ENCODE peak calls at places on chromosomes 11 and 22, in four cellular contexts. P, Y, Z and I are unnamed samples.
A peak's percentile ranks its signal among the peaks of the same experiment; 100 is the strongest.

GRCh38 chr11:100515087-100515486 is 172.0 kb upstream of the ARHGAP42 start:
- DNase-seq in P (peak; percentile 42), Y (peak; percentile 1), Z (no peak), I (no peak)

GRCh38 chr11:126336646-126337045 is 18.8 kb upstream of the ST3GAL4 start:
- DNase-seq in P (no peak), Y (no peak), Z (no peak), I (no peak)

GRCh38 chr22:40436460-40437431 is 66.4 kb downstream of the SGSM3 start:
- DNase-seq in P (no peak), Y (peak; percentile 73), Z (peak; percentile 63), I (no peak)

GRCh38 chr22:30681840-30682239 is 12.8 kb upstream of the OSBP2 start:
- DNase-seq in P (no peak), Y (no peak), Z (no peak), I (no peak)

GRCh38 chr11:36034572-36035331 is 90.9 kb downstream of the LDLRAD3 start:
- DNase-seq in P (no peak), Y (peak; percentile 90), Z (no peak), I (no peak)

GRCh38 chr11:2762031-2762380 is 62.2 kb upstream of the KCNQ1OT1 start:
- DNase-seq in P (no peak), Y (no peak), Z (no peak), I (no peak)

GRCh38 chr11:76288166-76288978 is 82.1 kb upstream of the WNT11 start:
- DNase-seq in P (no peak), Y (no peak), Z (no peak), I (no peak)

GRCh38 chr11:2775626-2776350 is 76.0 kb upstream of the KCNQ1OT1 start:
- DNase-seq in P (peak; percentile 50), Y (no peak), Z (peak; percentile 17), I (no peak)

GRCh38 chr11:72681226-72682153 is 7.3 kb upstream of the PDE2A start:
- DNase-seq in P (no peak), Y (peak; percentile 51), Z (no peak), I (peak; percentile 48)

GRCh38 chr11:65129649-65130441 is 4.5 kb downstream of the SYVN1 start:
- DNase-seq in P (no peak), Y (no peak), Z (no peak), I (no peak)

GRCh38 chr11:65130631-65131416 is 3.5 kb downstream of the SYVN1 start:
- DNase-seq in P (no peak), Y (no peak), Z (peak; percentile 16), I (no peak)

GRCh38 chr11:65127473-65128181 is 5.5 kb downstream of the MRPL49 start:
- DNase-seq in P (no peak), Y (no peak), Z (no peak), I (no peak)

GRCh38 chr11:65126624-65127274 is 4.6 kb downstream of the MRPL49 start:
- DNase-seq in P (peak; percentile 49), Y (no peak), Z (no peak), I (no peak)

DNA sequence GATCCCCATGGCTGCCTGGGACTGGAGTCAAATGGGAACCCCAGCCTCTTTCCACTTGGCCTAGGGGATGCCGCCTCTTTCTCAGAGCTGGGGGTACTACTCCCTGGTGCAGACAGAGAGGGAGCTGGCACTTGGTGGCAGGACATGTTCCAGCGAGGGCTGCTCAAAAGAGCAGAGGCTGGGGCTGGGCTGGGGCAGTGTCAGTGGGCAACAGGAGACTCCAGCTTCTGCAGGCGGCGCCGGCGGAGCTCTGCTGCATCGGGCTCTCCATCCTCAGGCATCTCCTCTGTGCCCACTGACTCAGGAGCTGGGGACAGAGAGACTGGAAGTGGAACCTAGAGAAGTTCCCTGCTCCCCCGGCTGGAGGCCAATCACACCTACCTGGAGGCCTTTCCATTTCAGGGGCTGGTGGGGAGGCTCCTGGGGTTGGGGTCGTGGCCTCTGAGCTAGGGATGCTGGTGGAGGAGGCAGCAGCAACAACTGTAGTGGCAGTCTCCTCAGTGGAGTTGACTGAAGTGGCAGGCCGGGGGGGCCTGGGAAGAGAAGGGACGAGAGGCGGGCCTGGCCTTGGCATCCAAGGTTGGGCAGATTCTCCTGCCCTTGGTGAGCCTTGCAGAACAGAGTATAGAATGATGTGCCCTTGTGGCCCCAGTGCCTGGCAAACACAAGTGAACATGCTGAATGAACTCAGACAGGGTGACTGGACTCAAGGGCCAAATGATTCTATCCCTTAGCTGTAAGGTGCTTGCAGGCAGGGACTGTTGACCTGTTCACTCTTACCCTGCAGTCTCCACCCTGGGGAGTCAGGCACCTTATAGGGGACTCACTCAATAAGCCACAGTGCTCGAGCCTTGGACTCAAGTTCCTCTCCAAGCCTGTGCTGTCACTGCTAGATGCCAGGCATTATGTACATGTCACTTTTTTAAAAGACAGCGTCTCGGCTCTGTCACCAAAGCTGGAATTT is 5.9 kb downstream of the SYVN1 start:
- DNase-seq in P (peak; percentile 58), Y (no peak), Z (no peak), I (no peak)
- H3K27ac ChIP-seq in P (no peak overlapping the region), Y (no peak overlapping the region), Z (no peak overlapping the region), I (no peak overlapping the region)

GRCh38 chr11:9639985-9640384 is 23.9 kb upstream of the SWAP70 start:
- DNase-seq in P (no peak), Y (no peak), Z (no peak), I (no peak)
- H3K27ac ChIP-seq in P (no peak overlapping the region), Y (no peak overlapping the region), Z (no peak overlapping the region), I (no peak overlapping the region)

DNA sequence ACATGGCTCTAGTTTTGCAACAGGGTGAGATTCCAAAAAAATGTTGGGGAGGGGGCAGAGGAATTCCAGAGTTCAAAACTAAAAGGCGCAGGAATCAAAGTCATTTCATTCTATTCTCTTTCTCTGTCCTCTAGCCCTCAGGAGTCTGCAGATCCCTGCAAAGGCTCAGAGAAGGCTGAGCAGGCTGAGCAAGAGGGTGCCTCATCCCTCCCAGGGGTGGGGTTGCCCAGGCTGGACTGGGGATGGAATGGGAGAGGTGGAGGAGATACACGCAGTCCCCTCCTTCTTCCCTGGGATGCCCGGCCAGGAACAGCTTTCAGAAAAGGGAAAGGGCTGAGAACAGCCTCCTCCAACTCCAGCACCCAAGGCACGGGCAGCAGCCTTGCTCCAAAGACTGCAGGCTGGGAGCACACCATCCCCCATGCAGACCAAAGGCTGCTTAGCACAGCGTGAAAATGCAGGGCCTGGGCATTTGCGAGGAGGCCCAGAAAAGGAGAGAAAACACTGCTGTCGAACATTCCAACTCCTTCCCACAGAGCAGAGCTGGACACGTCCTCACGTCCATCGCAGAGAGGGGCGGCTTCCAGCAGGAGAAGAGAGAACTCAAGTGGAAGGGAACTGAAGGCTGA is 51.8 kb downstream of the MN1 start:
- DNase-seq in P (no peak), Y (peak; percentile 78), Z (no peak), I (no peak)
- H3K27ac ChIP-seq in P (no peak overlapping the region), Y (peak overlapping the region; percentile 83), Z (peak overlapping the region; percentile 79), I (peak overlapping the region; percentile 36)

GRCh38 chr11:66693356-66694055 is 15.8 kb upstream of the RBM4B start:
- DNase-seq in P (no peak), Y (no peak), Z (no peak), I (no peak)

GRCh38 chr11:66696186-66696585 is 18.5 kb upstream of the RBM4B start:
- DNase-seq in P (no peak), Y (no peak), Z (no peak), I (no peak)

GRCh38 chr11:66694056-66694410 is 16.3 kb upstream of the RBM4B start:
- DNase-seq in P (no peak), Y (no peak), Z (no peak), I (no peak)

GRCh38 chr11:66692871-66693331 is 15.2 kb upstream of the RBM4B start:
- DNase-seq in P (no peak), Y (no peak), Z (no peak), I (no peak)

GRCh38 chr11:66694732-66695207 is 17.1 kb upstream of the RBM4B start:
- DNase-seq in P (peak; percentile 99), Y (peak; percentile 97), Z (peak; percentile 85), I (peak; percentile 69)
- H3K27ac ChIP-seq in P (no peak overlapping the region), Y (no peak overlapping the region), Z (no peak overlapping the region), I (no peak overlapping the region)

DNA sequence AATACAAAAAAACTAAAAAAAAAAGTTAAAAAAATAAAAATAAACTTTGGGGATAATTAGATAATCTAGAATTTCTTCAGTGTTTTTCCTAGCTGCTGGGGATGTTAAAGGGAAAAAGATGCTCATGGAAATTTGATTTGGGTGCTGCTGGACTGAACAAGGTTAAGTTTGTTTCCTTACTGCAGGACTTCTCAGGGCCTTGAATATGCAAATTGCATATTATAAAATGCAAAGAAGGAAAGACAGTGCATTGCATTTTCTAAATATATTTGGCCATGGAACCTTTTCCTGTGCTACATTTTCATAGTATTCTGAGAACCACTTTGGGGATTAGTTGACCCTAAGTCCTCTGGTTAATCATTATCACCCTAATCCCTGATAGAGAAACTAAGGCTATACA is 79.6 kb downstream of the ABTB2 start:
- DNase-seq in P (no peak), Y (no peak), Z (no peak), I (no peak)
- H3K27ac ChIP-seq in P (no peak overlapping the region), Y (no peak overlapping the region), Z (no peak overlapping the region), I (no peak overlapping the region)

GRCh38 chr11:90639687-90640086 is 416.8 kb upstream of the CHORDC1 start:
- DNase-seq in P (no peak), Y (no peak), Z (no peak), I (no peak)
- H3K27ac ChIP-seq in P (no peak overlapping the region), Y (no peak overlapping the region), Z (no peak overlapping the region), I (no peak overlapping the region)

DNA sequence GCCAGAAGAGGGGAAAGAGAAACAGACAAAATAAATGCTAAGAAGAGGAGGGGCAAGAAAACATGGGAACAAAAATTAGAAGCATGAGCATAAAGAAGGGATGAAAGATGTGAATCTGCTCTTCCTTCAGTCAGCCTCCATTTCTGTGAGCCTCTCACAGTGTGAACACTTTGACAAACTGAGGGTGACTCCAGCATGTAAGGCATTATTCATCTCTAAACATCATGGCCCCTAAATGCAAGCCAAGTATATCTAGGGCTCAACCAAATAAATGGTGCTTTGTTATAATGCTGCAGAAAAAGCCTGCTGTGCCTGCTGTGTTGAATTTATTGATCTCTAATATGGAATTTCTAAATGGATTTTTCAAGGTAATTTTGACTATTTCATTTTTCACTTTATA is 281.3 kb downstream of the TTC28 start:
- DNase-seq in P (no peak), Y (no peak), Z (no peak), I (no peak)
- H3K27ac ChIP-seq in P (no peak overlapping the region), Y (no peak overlapping the region), Z (no peak overlapping the region), I (no peak overlapping the region)

DNA sequence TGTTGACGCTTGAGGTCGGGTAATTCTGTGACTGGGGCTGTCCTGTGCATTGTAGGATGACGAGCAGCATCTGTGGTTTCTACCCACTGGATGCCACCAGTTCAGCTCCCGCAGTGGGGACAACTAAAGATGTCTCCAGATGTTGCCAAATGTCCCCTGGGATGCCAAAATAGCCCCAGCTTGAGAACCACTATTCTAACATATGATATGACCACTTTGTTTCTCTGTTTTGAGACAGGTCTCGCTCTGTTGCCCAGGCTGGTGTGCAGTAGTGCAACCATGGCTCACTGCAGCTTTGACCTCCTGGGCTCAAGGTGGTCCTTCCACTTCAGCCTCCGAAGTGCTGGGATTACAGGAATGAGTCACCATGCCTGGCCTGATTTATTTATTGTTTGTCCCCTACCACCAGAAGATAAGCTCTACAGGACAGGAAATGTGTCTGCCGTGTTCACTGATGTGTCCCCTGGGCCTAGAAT is 4.4 kb upstream of the MEN1 start:
- DNase-seq in P (no peak), Y (no peak), Z (no peak), I (no peak)
- H3K27ac ChIP-seq in P (no peak overlapping the region), Y (no peak overlapping the region), Z (no peak overlapping the region), I (no peak overlapping the region)

GRCh38 chr11:59776210-59777066 is 21.3 kb downstream of the STX3 start:
- DNase-seq in P (no peak), Y (peak; percentile 35), Z (no peak), I (no peak)
- H3K27ac ChIP-seq in P (no peak overlapping the region), Y (no peak overlapping the region), Z (no peak overlapping the region), I (peak overlapping the region; percentile 45)

GRCh38 chr11:21464601-21465193 is 728.2 kb upstream of the ANO5 start:
- DNase-seq in P (no peak), Y (no peak), Z (no peak), I (no peak)
- H3K27ac ChIP-seq in P (no peak overlapping the region), Y (no peak overlapping the region), Z (no peak overlapping the region), I (no peak overlapping the region)